ENCODE peak calls at places on chromosomes 1 and 21, in four cellular contexts. D, Y, A and S are unnamed samples.

GRCh38 chr21:14752006-14752909 is 206.1 kb upstream of the SAMSN1 start:
- DNase-seq in D (no peak), Y (no peak), A (no peak), S (no peak)

GRCh38 chr1:58773406-58773840 is 10.4 kb downstream of the JUN start:
- DNase-seq in D (peak), Y (no peak), A (peak), S (no peak)

GRCh38 chr1:220696863-220697231 is 6.7 kb downstream of the C1orf115 start:
- DNase-seq in D (peak), Y (no peak), A (no peak), S (no peak)

GRCh38 chr1:3577300-3577699 is 34.0 kb downstream of the MEGF6 start:
- DNase-seq in D (peak), Y (peak), A (peak), S (peak)

GRCh38 chr1:226691257-226691656 is 47.8 kb downstream of the ITPKB start:
- DNase-seq in D (no peak), Y (no peak), A (no peak), S (no peak)

GRCh38 chr1:2234762-2235113 is 6.6 kb downstream of the SKI start:
- DNase-seq in D (no peak), Y (no peak), A (no peak), S (no peak)

GRCh38 chr1:204366759-204367158 is 7.0 kb upstream of the PLEKHA6 start:
- DNase-seq in D (no peak), Y (no peak), A (no peak), S (no peak)

GRCh38 chr1:203986887-203987461 is 85.9 kb upstream of the SOX13 start:
- DNase-seq in D (no peak), Y (no peak), A (no peak), S (no peak)

GRCh38 chr1:19079983-19080472 is 123.6 kb upstream of the IFFO2 start:
- DNase-seq in D (no peak), Y (no peak), A (no peak), S (no peak)

GRCh38 chr1:2642560-2643413 is 10.0 kb upstream of the MMEL1 start:
- DNase-seq in D (peak), Y (peak), A (peak), S (peak)

GRCh38 chr1:31574749-31575372 is 1.5 kb upstream of the TINAGL1 start:
- DNase-seq in D (no peak), Y (no peak), A (no peak), S (no peak)

GRCh38 chr1:35539073-35539823 is 18.0 kb downstream of the KIAA0319L start:
- DNase-seq in D (peak), Y (no peak), A (peak), S (no peak)

DNA sequence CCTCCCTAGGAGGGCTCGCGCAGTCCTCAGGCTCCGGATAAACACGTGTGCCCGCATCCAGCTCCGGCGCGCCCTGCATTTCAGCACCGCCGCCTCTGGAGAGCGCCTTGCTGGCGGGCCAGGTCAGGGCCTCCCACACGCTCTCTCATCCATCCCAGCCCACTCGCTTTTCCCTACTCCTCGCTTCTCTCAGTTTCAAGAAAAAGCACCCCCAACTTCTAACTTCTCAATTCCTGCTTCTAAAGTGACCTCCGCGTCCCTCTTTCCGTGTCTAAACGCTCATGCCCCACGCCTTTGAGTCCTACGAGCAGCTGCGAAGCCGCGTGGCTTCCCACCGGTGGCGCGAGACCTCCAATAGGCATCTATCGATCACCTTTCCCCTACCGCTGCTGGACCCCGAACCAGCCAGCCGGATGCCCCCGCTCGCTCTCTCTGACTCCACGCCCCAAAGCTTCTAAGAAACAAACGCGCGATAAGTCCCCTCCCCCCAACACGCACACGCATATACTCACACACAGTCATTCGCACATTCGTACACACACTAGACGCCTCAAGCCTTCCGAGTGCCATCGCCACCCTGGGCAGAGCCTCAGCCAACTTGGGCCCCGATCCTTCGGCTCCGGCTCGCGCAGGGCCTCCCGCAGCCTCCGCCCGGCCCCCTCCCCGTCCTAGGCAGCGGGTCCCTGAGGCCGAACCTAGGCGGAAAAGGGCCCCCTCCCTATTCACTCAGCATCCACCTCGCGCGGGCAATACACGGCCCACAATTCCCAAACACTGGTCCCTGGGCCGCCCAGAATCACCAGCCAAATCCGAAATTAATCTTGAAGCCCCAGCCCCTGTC is 1.1 kb downstream of the NMNAT2 start:
- DNase-seq in D (peak), Y (peak), A (peak), S (peak)
- H3K4me3 ChIP-seq in D (no peak), Y (peak), A (no peak), S (no peak)

GRCh38 chr1:16617101-16617727 is 3.9 kb upstream of the NBPF1 start:
- DNase-seq in D (no peak), Y (no peak), A (no peak), S (no peak)

GRCh38 chr1:16612332-16613172 is 812 bp downstream of the NBPF1 start:
- DNase-seq in D (peak), Y (peak), A (peak), S (peak)

GRCh38 chr1:16614361-16615252 is 1.2 kb upstream of the NBPF1 start:
- DNase-seq in D (no peak), Y (no peak), A (no peak), S (no peak)

GRCh38 chr1:16615253-16616252 is 2.2 kb upstream of the NBPF1 start:
- DNase-seq in D (no peak), Y (no peak), A (no peak), S (no peak)

GRCh38 chr1:16613185-16614147 is at the start of gene NBPF1:
- DNase-seq in D (peak), Y (peak), A (peak), S (peak)
- TF ChIP-seq CTCF in D (no peak), Y (peak), A (no peak), S (no peak)

GRCh38 chr21:44909719-44910118 is 11.0 kb downstream of the ITGB2 start:
- DNase-seq in D (no peak), Y (no peak), A (no peak), S (no peak)

GRCh38 chr21:44908908-44909307 is 11.8 kb downstream of the ITGB2 start:
- DNase-seq in D (no peak), Y (no peak), A (no peak), S (no peak)

GRCh38 chr21:44911066-44911383 is 9.7 kb downstream of the ITGB2 start:
- DNase-seq in D (no peak), Y (no peak), A (no peak), S (no peak)

GRCh38 chr21:44911384-44912157 is 9.1 kb downstream of the ITGB2 start:
- DNase-seq in D (no peak), Y (no peak), A (no peak), S (no peak)

GRCh38 chr21:44910229-44911065 is 10.3 kb downstream of the ITGB2 start:
- DNase-seq in D (no peak), Y (no peak), A (no peak), S (no peak)
- H3K4me3 ChIP-seq in D (no peak), Y (no peak), A (no peak), S (no peak)

DNA sequence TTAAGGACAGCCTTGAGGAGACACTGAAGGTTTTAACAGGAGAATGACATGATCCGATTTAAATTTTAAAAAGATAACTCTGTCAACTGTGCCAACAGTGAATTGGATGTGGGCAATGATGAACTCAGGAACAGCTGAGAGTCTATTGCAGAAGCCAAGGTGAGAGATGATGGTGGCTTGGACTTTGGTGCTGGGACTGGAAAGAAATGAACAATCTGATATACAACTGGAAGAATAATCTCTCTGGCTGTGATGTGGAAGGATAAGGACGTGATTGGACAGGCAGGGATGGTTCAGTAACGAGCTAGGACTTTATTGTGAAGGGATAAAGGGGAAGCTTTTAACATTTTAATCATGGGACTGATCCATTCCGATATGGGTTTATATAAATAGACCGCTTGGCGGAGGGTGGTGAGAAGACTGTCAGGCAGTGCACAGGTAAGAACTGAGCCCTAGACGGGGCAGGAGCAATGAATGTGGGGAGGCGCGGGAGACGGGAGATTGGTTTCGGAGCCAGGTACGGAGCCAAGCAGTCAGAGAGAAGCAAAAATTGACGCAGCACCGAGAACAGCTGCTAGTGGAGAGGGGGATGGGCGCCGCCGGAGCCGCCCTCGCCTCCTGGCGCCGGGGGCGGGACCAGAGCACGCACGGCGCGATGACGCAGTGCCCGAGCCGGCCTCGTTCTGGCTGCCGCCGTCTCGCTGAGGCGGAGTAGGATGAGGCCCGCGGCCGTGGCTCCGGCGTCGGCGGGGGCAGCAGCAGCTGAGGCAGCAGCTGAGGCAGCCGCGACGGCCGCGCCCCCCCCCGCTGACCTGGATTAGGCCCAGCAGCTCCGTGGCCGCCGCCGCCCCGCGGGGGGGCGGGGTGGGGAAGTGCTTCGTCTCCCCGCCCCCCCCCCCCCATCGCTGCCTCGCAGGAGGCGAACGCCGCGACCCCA is at the start of gene RNF11:
- DNase-seq in D (peak), Y (peak), A (peak), S (peak)
- TF ChIP-seq CTCF in D (no peak), Y (no peak), A (peak), S (no peak)

GRCh38 chr1:173862769-173863223 is 5.0 kb downstream of the GAS5 start:
- DNase-seq in D (no peak), Y (no peak), A (no peak), S (no peak)
- H3K4me3 ChIP-seq in D (no peak), Y (no peak), A (no peak), S (no peak)